ENCODE peak calls at places on chromosomes 3 and 15, in four cellular contexts. L, E, Z and U are unnamed samples.

GRCh38 chr15:74799255-74799842 is 13.3 kb upstream of the LMAN1L start:
- DNase-seq in L (no peak), Z (no peak), E (peak; percentile 17), U (peak; percentile 30)

GRCh38 chr3:190016966-190017365 is 103.7 kb downstream of the P3H2 start:
- DNase-seq in Z (no peak), L (no peak), E (no peak), U (no peak)

GRCh38 chr3:45795509-45795881 is 841 bp downstream of the SLC6A20 start:
- DNase-seq in E (no peak), L (no peak), Z (no peak), U (no peak)

GRCh38 chr3:158912621-158913020 is 110.8 kb downstream of the MFSD1 start:
- DNase-seq in L (no peak), E (no peak), Z (no peak), U (no peak)

GRCh38 chr3:60979861-60980739 is 271.2 kb downstream of the FHIT start:
- DNase-seq in E (no peak), Z (no peak), L (no peak), U (no peak)

GRCh38 chr15:92074646-92075045 is 221.1 kb downstream of the SLCO3A1 start:
- DNase-seq in E (no peak), L (peak; percentile 39), Z (no peak), U (no peak)

GRCh38 chr3:73542127-73542526 is 82.6 kb downstream of the PDZRN3 start:
- DNase-seq in L (no peak), Z (no peak), E (no peak), U (no peak)

GRCh38 chr3:180640987-180641386 is 38.3 kb downstream of the CCDC39 start:
- DNase-seq in E (no peak), Z (no peak), L (no peak), U (no peak)

GRCh38 chr3:186095584-186096061 is 13.3 kb downstream of the ETV5 start:
- DNase-seq in E (no peak), L (no peak), Z (no peak), U (no peak)

GRCh38 chr15:29925227-29926082 is 103.2 kb upstream of the TJP1 start:
- DNase-seq in L (peak; percentile 72), Z (peak; percentile 6), E (peak; percentile 0), U (no peak)

GRCh38 chr15:61195116-61196002 is 33.7 kb downstream of the RORA start:
- DNase-seq in L (no peak), E (peak; percentile 36), Z (peak; percentile 1), U (peak; percentile 0)

GRCh38 chr3:18058666-18059065 is 316.2 kb upstream of the TBC1D5 start:
- DNase-seq in E (no peak), L (no peak), Z (no peak), U (no peak)

GRCh38 chr3:181880339-181880738 is 168.6 kb downstream of the SOX2 start:
- DNase-seq in Z (no peak), L (no peak), E (no peak), U (no peak)

GRCh38 chr3:3201584-3201983 is 22.1 kb upstream of the CRBN start:
- DNase-seq in Z (no peak), E (no peak), L (no peak), U (no peak)

GRCh38 chr3:155080692-155081091 is 573 bp downstream of the MME start:
- DNase-seq in Z (no peak), E (no peak), L (no peak), U (no peak)

GRCh38 chr3:132645058-132645457 is 14.6 kb downstream of the ACAD11 start:
- DNase-seq in L (no peak), Z (no peak), E (no peak), U (no peak)

GRCh38 chr15:73353734-73354133 is 15.0 kb downstream of the HCN4 start:
- DNase-seq in E (no peak), L (no peak), Z (no peak), U (no peak)

GRCh38 chr3:97694876-97695275 is 69.7 kb upstream of the ARL6 start:
- DNase-seq in Z (no peak), L (no peak), E (no peak), U (no peak)

GRCh38 chr3:101950985-101951733 is 101.8 kb downstream of the NFKBIZ start:
- DNase-seq in Z (no peak), E (no peak), L (no peak), U (no peak)

GRCh38 chr15:65099336-65099735 is 15.7 kb downstream of the UBAP1L start:
- DNase-seq in Z (no peak), L (peak; percentile 14), E (no peak), U (no peak)

GRCh38 chr3:111315911-111316310 is 226.1 kb upstream of the CD96 start:
- DNase-seq in L (no peak), Z (peak; percentile 45), E (no peak), U (no peak)